ENCODE peak calls at places on chromosome 9, in six cellular contexts. S is bronchial epithelial cell, J is HFFc6, D is brain microvascular endothelial cell, F is AG09309, I is body of pancreas. B is an unnamed sample.

GRCh38 chr9:114098660-114099522 is at the start of gene KIF12:
- DNase-seq in S (no peak), J (no peak), D (no peak), F (no peak), I (peak), B (no peak)

GRCh38 chr9:78676623-78677022 is 379.7 kb downstream of the PSAT1 start:
- DNase-seq in S (no peak), J (peak), D (no peak), F (peak), I (no peak), B (peak)

GRCh38 chr9:133763272-133764183 is 25.4 kb upstream of the SARDH start:
- DNase-seq in S (no peak), J (peak), D (peak), F (peak), I (no peak), B (no peak)

GRCh38 chr9:95826183-95826838 is 49.2 kb upstream of the ERCC6L2 start:
- DNase-seq in S (no peak), J (no peak), D (no peak), F (no peak), I (no peak), B (no peak)

GRCh38 chr9:38046669-38047300 is 22.2 kb downstream of the SHB start:
- DNase-seq in S (peak), J (peak), D (peak), F (peak), I (peak), B (peak)

GRCh38 chr9:124198948-124199347 is 58.8 kb upstream of the NEK6 start:
- DNase-seq in S (no peak), J (no peak), D (no peak), F (no peak), I (no peak), B (no peak)

GRCh38 chr9:35001285-35001677 is 11.7 kb downstream of the DNAJB5 start:
- DNase-seq in S (no peak), J (no peak), D (no peak), F (no peak), I (no peak), B (no peak)

GRCh38 chr9:22617156-22617555 is 170.5 kb downstream of the DMRTA1 start:
- DNase-seq in S (no peak), J (no peak), D (no peak), F (no peak), I (no peak), B (no peak)

GRCh38 chr9:70170151-70170795 is 88.5 kb upstream of the SMC5 start:
- DNase-seq in S (peak), J (no peak), D (no peak), F (no peak), I (no peak), B (no peak)

GRCh38 chr9:95874303-95874988 is 1.0 kb upstream of the ERCC6L2 start:
- DNase-seq in S (no peak), J (peak), D (no peak), F (no peak), I (no peak), B (no peak)

GRCh38 chr9:125428060-125428481 is 166.4 kb downstream of the GAPVD1 start:
- DNase-seq in S (no peak), J (no peak), D (no peak), F (no peak), I (no peak), B (no peak)

GRCh38 chr9:70577671-70578070 is 163.2 kb upstream of the KLF9 start:
- DNase-seq in S (no peak), J (no peak), D (no peak), F (no peak), I (no peak), B (no peak)

GRCh38 chr9:127970401-127971313 is 10.1 kb downstream of the EEIG1 start:
- DNase-seq in S (peak), J (no peak), D (no peak), F (no peak), I (no peak), B (no peak)

GRCh38 chr9:98644011-98644410 is 64.7 kb downstream of the GABBR2 start:
- DNase-seq in S (no peak), J (no peak), D (no peak), F (no peak), I (no peak), B (no peak)

GRCh38 chr9:96503918-96504317 is 53.9 kb downstream of the HABP4 start:
- DNase-seq in S (no peak), J (no peak), D (no peak), F (no peak), I (no peak), B (no peak)

GRCh38 chr9:129335456-129336129 is 157.5 kb upstream of the IER5L start:
- DNase-seq in S (no peak), J (no peak), D (no peak), F (no peak), I (peak), B (no peak)

GRCh38 chr9:23662320-23662719 is 163.7 kb downstream of the ELAVL2 start:
- DNase-seq in S (no peak), J (no peak), D (no peak), F (no peak), I (no peak), B (no peak)

GRCh38 chr9:98134702-98135557 is 15.9 kb upstream of the TRIM14 start:
- DNase-seq in S (no peak), J (no peak), D (no peak), F (no peak), I (no peak), B (no peak)

GRCh38 chr9:111870774-111871542 is 25.7 kb upstream of the UGCG start:
- DNase-seq in S (no peak), J (no peak), D (no peak), F (no peak), I (no peak), B (no peak)

GRCh38 chr9:117704024-117704575 is at the start of gene TLR4:
- DNase-seq in S (peak), J (peak), D (peak), F (no peak), I (peak), B (no peak)

GRCh38 chr9:88949961-88950340 is 41.3 kb upstream of the S1PR3 start:
- DNase-seq in S (peak), J (no peak), D (peak), F (no peak), I (no peak), B (no peak)

GRCh38 chr9:3962467-3962866 is 337.4 kb downstream of the GLIS3 start:
- DNase-seq in S (peak), J (peak), D (peak), F (no peak), I (no peak), B (no peak)

GRCh38 chr9:3238241-3238640 is 287.6 kb downstream of the RFX3 start:
- DNase-seq in S (peak), J (no peak), D (no peak), F (no peak), I (no peak), B (no peak)

GRCh38 chr9:79046401-79046800 is 525.4 kb upstream of the TLE4 start:
- DNase-seq in S (peak), J (no peak), D (no peak), F (no peak), I (no peak), B (no peak)

GRCh38 chr9:98974994-98975712 is 31.4 kb downstream of the COL15A1 start:
- DNase-seq in S (peak), J (peak), D (peak), F (no peak), I (peak), B (no peak)

GRCh38 chr9:13291718-13292117 is 12.2 kb upstream of the MPDZ start:
- DNase-seq in S (no peak), J (no peak), D (no peak), F (no peak), I (no peak), B (no peak)

DNA sequence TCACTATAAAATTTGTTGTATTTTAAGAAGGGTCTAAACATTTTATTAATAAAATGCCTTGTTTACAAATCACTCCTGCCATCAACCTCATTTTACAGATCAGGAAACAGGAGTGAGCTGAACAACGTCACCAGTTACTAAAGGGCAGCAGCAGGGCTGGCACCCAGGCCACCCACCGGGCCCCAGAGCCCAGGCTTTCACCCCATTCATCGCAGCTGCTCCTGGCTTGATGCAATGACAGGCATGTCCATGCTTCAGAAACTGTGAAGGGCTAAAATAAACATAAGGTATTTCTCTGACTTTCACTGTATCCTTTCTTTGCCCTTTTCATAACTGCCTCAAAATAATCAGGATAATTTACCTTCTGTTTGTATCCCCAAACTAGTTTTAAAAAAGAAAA is 18.1 kb downstream of the MED27 start:
- DNase-seq in S (no peak), J (no peak), D (no peak), F (no peak), I (no peak), B (no peak)
- TF ChIP-seq CTCF in S (no peak), J (no peak), D (no peak), F (no peak), I (no peak), B (no peak)

DNA sequence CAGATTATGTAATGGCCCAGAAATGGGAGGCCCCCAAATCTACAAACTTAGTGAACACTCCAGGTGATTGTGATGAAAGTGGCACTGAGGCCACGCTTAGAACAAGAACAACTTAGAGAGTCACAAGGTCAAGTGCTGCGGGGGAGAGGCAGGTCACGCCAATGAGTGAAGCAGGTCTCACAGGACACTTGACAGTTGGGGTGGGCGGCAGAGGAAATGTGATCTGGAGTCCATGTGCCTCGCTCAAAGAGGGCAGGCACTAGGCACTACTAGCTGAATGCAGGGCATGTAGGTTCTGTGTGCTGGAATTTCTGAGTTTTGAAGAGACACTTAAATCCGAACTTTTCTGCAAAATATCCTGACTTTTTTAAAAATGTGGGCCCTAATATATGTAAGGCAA is 193.2 kb upstream of the RORB start:
- DNase-seq in S (no peak), J (no peak), D (no peak), F (no peak), I (no peak), B (no peak)
- TF ChIP-seq CTCF in S (no peak), J (no peak), D (no peak), F (no peak), I (no peak), B (no peak)

GRCh38 chr9:91680129-91680528 is 256.5 kb upstream of the NFIL3 start:
- DNase-seq in S (no peak), J (no peak), D (no peak), F (no peak), I (no peak), B (no peak)

GRCh38 chr9:91678807-91679206 is 255.2 kb upstream of the NFIL3 start:
- DNase-seq in S (no peak), J (no peak), D (no peak), F (no peak), I (no peak), B (no peak)

GRCh38 chr9:91680998-91681397 is 257.4 kb upstream of the NFIL3 start:
- DNase-seq in S (no peak), J (no peak), D (no peak), F (no peak), I (no peak), B (no peak)

GRCh38 chr9:91682806-91683205 is 259.2 kb upstream of the NFIL3 start:
- DNase-seq in S (peak), J (peak), D (peak), F (peak), I (no peak), B (no peak)

GRCh38 chr9:91681461-91682305 is 258.1 kb upstream of the NFIL3 start:
- DNase-seq in S (peak), J (peak), D (peak), F (no peak), I (peak), B (no peak)
- TF ChIP-seq CTCF in S (peak), J (peak), D (peak), F (peak), I (peak), B (peak)

DNA sequence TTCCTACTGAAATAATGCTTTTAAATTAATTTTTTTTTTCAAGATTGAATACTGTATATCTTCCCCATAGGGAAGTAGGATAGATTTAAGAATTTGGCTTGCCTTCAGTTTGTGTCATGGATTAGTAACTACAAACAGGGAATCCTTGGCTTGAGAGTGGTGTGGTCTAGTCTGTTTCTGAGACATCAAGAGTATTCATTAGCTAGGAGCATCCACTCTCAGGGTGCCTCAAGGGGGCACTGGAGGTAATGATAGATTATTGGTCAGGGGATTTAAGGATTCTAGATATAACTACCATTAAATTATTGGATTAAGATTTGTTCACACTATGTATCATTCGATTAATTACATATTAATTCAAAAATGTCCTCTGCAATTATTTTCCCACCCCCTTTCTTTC is 91.8 kb upstream of the TXNDC8 start:
- DNase-seq in S (no peak), J (no peak), D (no peak), F (no peak), I (no peak), B (no peak)
- TF ChIP-seq CTCF in S (no peak), J (peak), D (peak), F (peak), I (no peak), B (peak)

DNA sequence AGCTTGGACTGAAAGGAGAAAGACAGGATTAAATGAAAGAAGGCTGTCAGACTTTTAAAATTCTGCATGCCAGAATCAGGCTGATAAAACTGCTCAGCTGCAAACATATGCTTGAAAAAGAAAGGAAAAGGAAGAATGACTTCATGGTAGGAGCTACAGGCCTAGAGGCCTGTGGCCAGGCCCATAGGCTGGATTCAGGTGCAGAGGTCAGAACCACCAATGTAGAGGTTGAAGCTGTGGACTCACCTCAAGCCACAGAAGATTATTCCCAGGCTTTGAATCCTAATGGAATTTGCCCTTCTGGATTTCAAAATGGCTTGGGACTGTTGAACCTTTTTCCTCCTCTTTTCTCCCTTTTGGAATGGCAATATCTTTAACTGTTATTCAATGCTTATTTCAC is 47.7 kb downstream of the TMEM38B start:
- DNase-seq in S (no peak), J (no peak), D (no peak), F (no peak), I (no peak), B (no peak)
- TF ChIP-seq CTCF in S (no peak), J (no peak), D (no peak), F (no peak), I (no peak), B (no peak)

B was measured in AG04449.